ENCODE peak calls at places on chromosomes 13 and 19, in nine cellular contexts. Y is fibroblast of pulmonary artery, P is MM.1S, L is fibroblast of mammary gland, B is coronary artery, Z is AG10803, W is GM12864, K is epithelial cell of esophagus, A is GM23338. M is an unnamed sample.

GRCh38 chr19:19554074-19555023 is 16.3 kb downstream of the CILP2 start:
- DNase-seq in A (peak; percentile 84), W (no peak), L (peak; percentile 48), Y (peak; percentile 47), Z (peak; percentile 40), P (no peak), K (peak; percentile 42), B (no peak), M (no peak)

GRCh38 chr13:34678154-34678553 is 263.9 kb upstream of the NBEA start:
- DNase-seq in Z (no peak), L (no peak), A (no peak), B (no peak), Y (peak; percentile 76), W (no peak), K (peak; percentile 75), P (no peak), M (no peak)

GRCh38 chr13:106859505-106859904 is 291.6 kb upstream of the ARGLU1 start:
- DNase-seq in W (no peak), K (no peak), L (no peak), P (no peak), A (peak; percentile 45), B (no peak), Z (no peak), Y (no peak), M (no peak)

GRCh38 chr13:23180711-23181110 is at the start of gene SGCG:
- DNase-seq in B (no peak), P (no peak), Y (no peak), W (no peak), L (no peak), Z (peak; percentile 46), K (no peak), A (no peak), M (no peak)

GRCh38 chr19:42048992-42049391 is 21.0 kb downstream of the GRIK5 start:
- DNase-seq in L (no peak), A (no peak), Z (no peak), B (no peak), Y (no peak), P (no peak), W (no peak), K (peak; percentile 73), M (no peak)

GRCh38 chr13:29448124-29448685 is 147.3 kb downstream of the SLC7A1 start:
- DNase-seq in K (no peak), Y (no peak), B (no peak), P (no peak), L (no peak), A (no peak), Z (no peak), W (no peak), M (no peak)

GRCh38 chr13:77732287-77732686 is 34.8 kb downstream of the SLAIN1 start:
- DNase-seq in K (no peak), L (no peak), W (no peak), Y (no peak), Z (no peak), P (no peak), A (no peak), B (no peak), M (no peak)

GRCh38 chr13:65940720-65941119 is 1289.4 kb downstream of the PCDH9 start:
- DNase-seq in L (no peak), P (no peak), Z (no peak), W (no peak), A (no peak), K (no peak), B (no peak), Y (no peak), M (no peak)

GRCh38 chr13:104592127-104592526 is 1525.9 kb upstream of the SLC10A2 start:
- DNase-seq in K (peak; percentile 68), Y (peak; percentile 74), L (peak; percentile 22), Z (no peak), W (no peak), B (no peak), P (no peak), A (no peak), M (peak; percentile 86)

GRCh38 chr13:60627071-60627686 is 230.2 kb downstream of the TDRD3 start:
- DNase-seq in Y (peak; percentile 42), K (peak; percentile 56), L (peak; percentile 18), B (no peak), W (no peak), Z (peak; percentile 13), A (peak; percentile 91), P (peak; percentile 18), M (peak; percentile 43)

GRCh38 chr19:15181394-15181793 is 19.4 kb downstream of the NOTCH3 start:
- DNase-seq in Y (no peak), P (no peak), L (no peak), Z (no peak), K (no peak), A (peak; percentile 47), B (no peak), W (no peak), M (no peak)

DNA sequence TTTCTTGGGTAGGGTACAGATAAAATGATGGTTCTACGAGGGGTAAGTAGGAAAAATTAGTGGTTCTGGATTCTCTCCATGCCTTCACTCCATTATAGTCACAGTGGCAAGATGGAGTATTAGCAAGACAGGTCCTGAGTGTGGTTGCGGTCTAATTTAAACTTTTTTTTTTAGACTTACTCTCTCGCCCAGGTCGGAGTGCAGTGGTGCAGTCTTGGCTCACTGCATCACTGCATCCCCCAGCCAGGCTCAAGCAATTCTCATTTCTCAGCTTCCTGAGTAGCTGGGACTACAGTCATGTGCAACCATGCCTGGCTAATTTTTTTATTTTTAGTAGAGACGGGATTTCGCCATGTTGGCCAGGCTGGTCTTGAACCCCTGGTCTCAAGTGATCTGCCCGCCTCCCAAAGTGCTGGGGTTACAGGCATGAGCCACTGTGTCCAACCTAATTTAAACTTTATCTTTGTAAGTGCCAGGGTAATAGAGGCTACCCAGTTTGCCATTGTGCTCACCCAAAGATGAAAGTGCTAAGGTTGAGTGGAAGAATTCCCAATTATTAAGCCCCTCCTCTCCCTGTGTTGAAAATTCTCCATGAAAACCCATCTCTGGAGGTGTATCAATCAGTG is 135.6 kb downstream of the TM9SF2 start:
- DNase-seq in K (no peak), A (no peak), Y (no peak), Z (no peak), W (peak; percentile 21), L (no peak), B (no peak), P (no peak), M (no peak)
- H3K4me3 ChIP-seq in K (no peak overlapping the region), A (no peak overlapping the region), Y (no peak overlapping the region), Z (no peak overlapping the region), W (no peak overlapping the region), L (no peak overlapping the region), B (no peak overlapping the region), P (no peak overlapping the region), M (no peak overlapping the region)

GRCh38 chr13:50123002-50123401 is 107.8 kb downstream of the KCNRG start:
- DNase-seq in P (no peak), B (no peak), Z (no peak), A (no peak), L (no peak), Y (no peak), W (no peak), K (no peak), M (no peak)

GRCh38 chr13:50123515-50123861 is 108.2 kb downstream of the KCNRG start:
- DNase-seq in Z (no peak), K (no peak), L (no peak), Y (no peak), B (no peak), W (no peak), P (no peak), A (no peak), M (no peak)

GRCh38 chr13:50124536-50125305 is 109.5 kb downstream of the KCNRG start:
- DNase-seq in P (peak; percentile 84), K (peak; percentile 46), Y (peak; percentile 57), L (peak; percentile 38), W (no peak), B (peak; percentile 97), Z (peak; percentile 46), A (peak; percentile 73), M (peak; percentile 70)

GRCh38 chr13:50125306-50125555 is 110.0 kb downstream of the KCNRG start:
- DNase-seq in P (no peak), Y (no peak), K (no peak), L (no peak), B (no peak), W (no peak), A (no peak), Z (no peak), M (no peak)

DNA sequence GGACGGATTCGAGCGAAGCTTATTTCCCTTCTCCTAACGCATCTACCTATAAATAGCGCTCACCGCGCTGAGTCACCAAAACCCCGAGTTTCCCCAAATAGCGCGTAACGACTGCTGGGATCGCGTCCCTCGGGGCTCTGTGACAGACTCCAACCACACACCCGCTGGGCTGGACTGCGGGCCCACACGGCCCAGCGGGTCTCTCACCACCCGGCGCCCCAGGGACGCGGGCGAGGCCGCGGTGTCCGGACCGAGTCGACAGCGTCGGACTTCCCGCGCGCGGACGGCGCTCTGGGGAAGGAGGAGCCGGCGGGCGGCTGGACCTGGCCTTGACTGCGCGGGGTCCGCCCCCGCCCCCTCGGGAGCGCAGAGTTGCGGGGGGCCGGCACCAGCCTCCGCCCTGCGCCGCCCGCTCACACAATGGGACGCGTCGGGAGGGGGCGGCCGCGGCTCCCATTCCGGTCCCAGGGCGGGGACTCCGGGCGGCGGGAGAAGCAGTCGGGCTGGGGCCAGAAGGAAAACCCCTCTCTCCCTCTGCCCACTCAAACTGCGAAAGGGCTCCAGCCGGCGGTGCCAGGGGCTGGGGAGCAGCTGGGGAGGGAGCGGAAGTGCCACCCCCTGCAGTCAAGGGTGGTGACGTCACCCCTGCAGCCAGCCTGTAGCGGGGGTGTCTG is 108.8 kb downstream of the KCNRG start:
- DNase-seq in B (peak; percentile 96), K (peak; percentile 95), L (peak; percentile 94), W (peak; percentile 65), A (peak; percentile 89), Y (peak; percentile 97), Z (peak; percentile 98), P (peak; percentile 53), M (peak; percentile 97)
- TF ChIP-seq CTCF in B (no peak), K (no peak), L (no peak), W (no peak), A (no peak), Y (no peak), Z (no peak), P (no peak), M (no peak)

DNA sequence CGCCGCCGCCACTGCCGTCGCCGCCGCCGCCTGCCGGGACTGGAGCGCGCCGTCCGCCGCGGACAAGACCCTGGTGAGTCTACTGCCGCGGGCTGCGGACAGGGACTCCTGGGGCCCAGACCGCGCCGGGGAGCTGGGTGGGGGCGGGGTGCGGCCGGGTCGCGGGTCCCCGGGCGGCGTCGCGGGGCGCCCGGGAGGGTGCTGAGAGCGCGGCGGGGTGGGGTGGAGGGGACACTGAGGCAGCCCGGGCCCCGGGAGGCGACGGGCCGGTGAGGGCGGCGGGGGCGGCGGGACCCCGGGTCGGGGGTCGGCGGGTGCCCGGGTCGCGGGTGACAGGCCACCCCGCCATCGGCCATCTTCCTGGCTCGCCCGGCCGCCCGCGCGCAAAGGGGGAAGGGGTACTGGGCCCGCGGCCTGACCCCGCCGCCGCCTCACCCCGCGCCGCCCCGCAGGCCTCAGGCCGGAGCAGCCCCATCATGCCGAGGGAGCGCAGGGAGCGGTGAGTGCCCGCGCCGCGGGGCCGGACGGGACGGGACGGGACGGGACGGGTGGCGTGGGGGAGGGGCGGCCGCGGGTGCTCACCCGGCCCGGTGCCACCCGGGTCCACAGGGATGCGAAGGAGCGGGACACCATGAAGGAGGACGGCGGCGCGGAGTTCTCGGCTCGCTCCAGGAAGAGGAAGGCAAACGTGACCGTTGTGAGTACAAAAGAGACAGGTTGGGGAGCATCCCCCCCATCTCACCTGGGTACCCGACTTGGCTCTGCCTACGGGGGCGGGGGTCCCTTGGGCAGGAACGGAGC is 489 bp downstream of the CCNE1 start:
- DNase-seq in W (no peak), L (no peak), K (no peak), P (peak; percentile 11), Z (no peak), Y (no peak), B (no peak), A (peak; percentile 35), M (no peak)
- H3K4me3 ChIP-seq in W (peak overlapping the region; percentile 60), L (peak overlapping the region; percentile 33), K (peak overlapping the region; percentile 27), P (peak overlapping the region; percentile 70), Z (peak overlapping the region; percentile 43), Y (peak overlapping the region; percentile 43), B (peak overlapping the region; percentile 80), A (peak overlapping the region; percentile 67), M (peak overlapping the region; percentile 32)

GRCh38 chr13:112761701-112762689 is 72.2 kb downstream of the ATP11A start:
- DNase-seq in K (no peak), L (peak; percentile 62), B (no peak), Z (peak; percentile 56), A (peak; percentile 60), P (no peak), Y (peak; percentile 74), W (no peak), M (no peak)
- TF ChIP-seq CTCF in K (no peak), L (peak; percentile 4), B (no peak), Z (no peak), A (no peak), P (no peak), Y (peak; percentile 30), W (no peak), M (no peak)